ENCODE peak calls at places on chromosomes 4 and X, in nine cellular contexts. P is NCI-H2171 treated with DMSO at 0.1 percent for 48 hours; W is substantia nigra; I is natural killer cell treated with Interleukin-12 subunit alpha and Interleukin-12 subunit beta and Interleukin-15 and Interleukin-18, amount 100 ng/mL, for 72 hours; C is tibial nerve; M is EL; D is CD4-positive, alpha-beta T cell; A is spleen; H is GM06990. Q is an unnamed sample.
A peak's percentile ranks its signal among the peaks of the same experiment; 100 is the strongest.

GRCh38 chr4:159856451-159856850 is 753.6 kb downstream of the RAPGEF2 start:
- DNase-seq in P (no peak), W (no peak), I (no peak), C (no peak), M (no peak), D (no peak), A (no peak), H (no peak), Q (no peak)

GRCh38 chrX:30831082-30831481 is 58.0 kb downstream of the TAB3 start:
- DNase-seq in P (no peak), W (no peak), I (no peak), C (no peak), M (no peak), D (no peak), A (no peak), H (no peak), Q (no peak)

GRCh38 chrX:69501433-69501832 is 2.7 kb upstream of the NALF2 start:
- DNase-seq in P (no peak), W (no peak), I (no peak), C (no peak), M (no peak), D (no peak), A (no peak), H (no peak), Q (peak; percentile 11)

GRCh38 chr4:77454858-77455257 is 150.8 kb upstream of the CXCL13 start:
- DNase-seq in P (no peak), W (no peak), I (no peak), C (no peak), M (no peak), D (no peak), A (no peak), H (no peak), Q (peak; percentile 70)

GRCh38 chrX:39936886-39937770 is 160.6 kb downstream of the BCOR start:
- DNase-seq in P (no peak), W (no peak), I (no peak), C (no peak), M (no peak), D (no peak), A (no peak), H (no peak), Q (no peak)

GRCh38 chr4:67762091-67762490 is 7.9 kb upstream of the GNRHR start:
- DNase-seq in P (peak; percentile 30), W (no peak), I (no peak), C (no peak), M (peak; percentile 16), D (no peak), A (no peak), H (peak; percentile 6), Q (no peak)

GRCh38 chr4:156293657-156294297 is 340.1 kb upstream of the CTSO start:
- DNase-seq in P (peak; percentile 3), W (no peak), I (no peak), C (no peak), M (peak; percentile 89), D (no peak), A (no peak), H (no peak), Q (peak; percentile 85)

GRCh38 chr4:163554870-163555465 is 60.5 kb downstream of the TMA16 start:
- DNase-seq in P (peak; percentile 2), W (no peak), I (no peak), C (no peak), M (peak; percentile 15), D (no peak), A (no peak), H (no peak), Q (peak; percentile 38)

GRCh38 chrX:34629572-34629971 is 27.5 kb downstream of the TMEM47 start:
- DNase-seq in P (no peak), W (no peak), I (no peak), C (no peak), M (no peak), D (no peak), A (no peak), H (no peak), Q (no peak)

GRCh38 chr4:140256941-140257340 is 103.0 kb upstream of the MAML3 start:
- DNase-seq in P (no peak), W (no peak), I (no peak), C (no peak), M (peak; percentile 85), D (no peak), A (no peak), H (no peak), Q (no peak)

GRCh38 chr4:41294445-41295062 is 37.8 kb downstream of the UCHL1 start:
- DNase-seq in P (no peak), W (no peak), I (no peak), C (no peak), M (no peak), D (no peak), A (no peak), H (no peak), Q (no peak)

Q was measured in epithelial cell of esophagus.